ENCODE peak calls at places on chromosome 15, in ten cellular contexts. U is RPMI8226; J is AML-193; K is upper lobe of left lung; G is effector CD4-positive, alpha-beta T cell; B is stimulated activated CD8-positive, alpha-beta memory T cell treated with anti-CD3 and anti-CD28 coated beads, Interleukin-4, amount 100 ng/mL, for 1 hour; D is sigmoid colon; S is H4; R is lower leg skin; C is A172. V is an unnamed sample.

GRCh38 chr15:86062646-86063193 is 17.0 kb upstream of the AGBL1 start:
- DNase-seq in U (no peak), J (no peak), K (no peak), G (no peak), B (no peak), D (no peak), S (no peak), R (no peak), C (no peak), V (no peak)

GRCh38 chr15:27237319-27237939 is 266.4 kb downstream of the GABRG3 start:
- DNase-seq in U (no peak), J (no peak), K (no peak), G (no peak), B (no peak), D (no peak), S (no peak), R (no peak), C (no peak), V (no peak)

GRCh38 chr15:81160312-81161214 is 26.5 kb downstream of the CFAP161 start:
- DNase-seq in U (peak), J (no peak), K (peak), G (no peak), B (no peak), D (peak), S (peak), R (peak), C (peak), V (no peak)

GRCh38 chr15:60137711-60138396 is 133.7 kb downstream of the FOXB1 start:
- DNase-seq in U (no peak), J (no peak), K (no peak), G (no peak), B (no peak), D (no peak), S (peak), R (no peak), C (peak), V (no peak)

GRCh38 chr15:94965593-94965992 is 734.2 kb downstream of the MCTP2 start:
- DNase-seq in U (no peak), J (no peak), K (no peak), G (no peak), B (no peak), D (no peak), S (no peak), R (peak), C (no peak), V (no peak)

GRCh38 chr15:29844290-29844903 is 22.1 kb upstream of the TJP1 start:
- DNase-seq in U (no peak), J (no peak), K (no peak), G (no peak), B (no peak), D (no peak), S (no peak), R (no peak), C (no peak), V (no peak)

GRCh38 chr15:23467110-23467600 is 20.1 kb upstream of the GOLGA6L2 start:
- DNase-seq in U (peak), J (peak), K (no peak), G (no peak), B (no peak), D (no peak), S (peak), R (no peak), C (peak), V (peak)

GRCh38 chr15:67850336-67850735 is 10.5 kb upstream of the RNU6-1 start:
- DNase-seq in U (no peak), J (no peak), K (no peak), G (no peak), B (no peak), D (no peak), S (no peak), R (no peak), C (no peak), V (no peak)

GRCh38 chr15:83358972-83359564 is 74.6 kb upstream of the BNC1 start:
- DNase-seq in U (no peak), J (no peak), K (no peak), G (no peak), B (no peak), D (no peak), S (no peak), R (no peak), C (no peak), V (no peak)

GRCh38 chr15:29220852-29221251 is 48.8 kb downstream of the NSMCE3 start:
- DNase-seq in U (no peak), J (no peak), K (no peak), G (no peak), B (no peak), D (no peak), S (no peak), R (no peak), C (no peak), V (no peak)

GRCh38 chr15:90203922-90204321 is 2.8 kb downstream of the SEMA4B start:
- DNase-seq in U (no peak), J (no peak), K (no peak), G (no peak), B (no peak), D (peak), S (no peak), R (no peak), C (peak), V (no peak)

GRCh38 chr15:59828262-59828661 is 139.1 kb upstream of the BNIP2 start:
- DNase-seq in U (no peak), J (no peak), K (no peak), G (no peak), B (no peak), D (no peak), S (no peak), R (no peak), C (no peak), V (no peak)

GRCh38 chr15:70091649-70092461 is 5.9 kb downstream of the TLE3 start:
- DNase-seq in U (no peak), J (no peak), K (peak), G (no peak), B (no peak), D (no peak), S (peak), R (peak), C (no peak), V (no peak)

GRCh38 chr15:48646364-48646763 is 855 bp upstream of the FBN1 start:
- DNase-seq in U (no peak), J (no peak), K (no peak), G (no peak), B (no peak), D (no peak), S (no peak), R (no peak), C (no peak), V (no peak)

GRCh38 chr15:69559440-69560215 is 107.0 kb downstream of the RPLP1 start:
- DNase-seq in U (no peak), J (no peak), K (no peak), G (no peak), B (no peak), D (no peak), S (no peak), R (no peak), C (no peak), V (no peak)

GRCh38 chr15:101322849-101323477 is 27.9 kb upstream of the SNRPA1 start:
- DNase-seq in U (no peak), J (no peak), K (no peak), G (no peak), B (no peak), D (no peak), S (no peak), R (no peak), C (no peak), V (no peak)

GRCh38 chr15:25739687-25740121 is 123.4 kb downstream of the ATP10A start:
- DNase-seq in U (peak), J (no peak), K (no peak), G (peak), B (no peak), D (no peak), S (no peak), R (no peak), C (no peak), V (peak)

GRCh38 chr15:99644913-99645549 is 79.2 kb downstream of the MEF2A start:
- DNase-seq in U (no peak), J (no peak), K (no peak), G (no peak), B (no peak), D (no peak), S (no peak), R (no peak), C (no peak), V (no peak)

GRCh38 chr15:82074610-82075009 is 28.8 kb upstream of the MEX3B start:
- DNase-seq in U (no peak), J (no peak), K (no peak), G (no peak), B (no peak), D (no peak), S (no peak), R (no peak), C (no peak), V (no peak)

GRCh38 chr15:48781481-48782081 is 29.3 kb downstream of the CEP152 start:
- DNase-seq in U (no peak), J (no peak), K (no peak), G (no peak), B (no peak), D (no peak), S (no peak), R (no peak), C (no peak), V (no peak)

GRCh38 chr15:65368646-65369045 is 9.2 kb downstream of the IGDCC3 start:
- DNase-seq in U (no peak), J (no peak), K (no peak), G (no peak), B (no peak), D (no peak), S (no peak), R (no peak), C (no peak), V (peak)

GRCh38 chr15:34889486-34889885 is 80.1 kb downstream of the AQR start:
- DNase-seq in U (no peak), J (no peak), K (no peak), G (no peak), B (no peak), D (no peak), S (no peak), R (no peak), C (no peak), V (no peak)

GRCh38 chr15:58839485-58839884 is 68.4 kb downstream of the MINDY2 start:
- DNase-seq in U (peak), J (peak), K (no peak), G (no peak), B (no peak), D (no peak), S (no peak), R (no peak), C (peak), V (no peak)

GRCh38 chr15:35427091-35427490 is 118.9 kb downstream of the DPH6 start:
- DNase-seq in U (no peak), J (no peak), K (no peak), G (no peak), B (no peak), D (no peak), S (no peak), R (no peak), C (peak), V (peak)

GRCh38 chr15:37101634-37102314 is 1.4 kb upstream of the MEIS2 start:
- DNase-seq in U (peak), J (no peak), K (peak), G (no peak), B (no peak), D (peak), S (peak), R (no peak), C (peak), V (peak)

GRCh38 chr15:67941643-67942315 is 101.9 kb upstream of the RNU6-1 start:
- DNase-seq in U (no peak), J (no peak), K (no peak), G (no peak), B (no peak), D (no peak), S (no peak), R (no peak), C (peak), V (no peak)

GRCh38 chr15:83372434-83372873 is 74.7 kb upstream of the SH3GL3 start:
- DNase-seq in U (peak), J (no peak), K (no peak), G (no peak), B (no peak), D (no peak), S (peak), R (no peak), C (peak), V (no peak)

GRCh38 chr15:39279331-39279730 is 301.5 kb upstream of the THBS1 start:
- DNase-seq in U (no peak), J (no peak), K (no peak), G (no peak), B (no peak), D (no peak), S (no peak), R (no peak), C (no peak), V (no peak)

GRCh38 chr15:94769089-94769488 is 537.7 kb downstream of the MCTP2 start:
- DNase-seq in U (no peak), J (no peak), K (no peak), G (no peak), B (no peak), D (no peak), S (no peak), R (no peak), C (no peak), V (no peak)

GRCh38 chr15:35693286-35693685 is 147.3 kb upstream of the DPH6 start:
- DNase-seq in U (no peak), J (no peak), K (no peak), G (no peak), B (no peak), D (no peak), S (no peak), R (no peak), C (no peak), V (no peak)

GRCh38 chr15:100281096-100281917 is 60.5 kb downstream of the ADAMTS17 start:
- DNase-seq in U (no peak), J (no peak), K (no peak), G (no peak), B (no peak), D (no peak), S (no peak), R (no peak), C (no peak), V (no peak)

GRCh38 chr15:42121021-42121420 is 26.7 kb upstream of the PLA2G4D start:
- DNase-seq in U (no peak), J (peak), K (no peak), G (no peak), B (no peak), D (no peak), S (no peak), R (peak), C (no peak), V (peak)

GRCh38 chr15:100901702-100902435 is 17.3 kb upstream of the LRRK1 start:
- DNase-seq in U (no peak), J (no peak), K (no peak), G (no peak), B (no peak), D (peak), S (no peak), R (no peak), C (no peak), V (no peak)

GRCh38 chr15:61275901-61276300 is 46.8 kb upstream of the RORA start:
- DNase-seq in U (peak), J (no peak), K (no peak), G (no peak), B (no peak), D (no peak), S (peak), R (no peak), C (no peak), V (no peak)

GRCh38 chr15:71153823-71154524 is 38.7 kb downstream of the THSD4 start:
- DNase-seq in U (no peak), J (no peak), K (no peak), G (no peak), B (no peak), D (no peak), S (no peak), R (no peak), C (no peak), V (no peak)

V was measured in MV-4-11.